ENCODE peak calls at places on chromosomes 13 and 19, in four cellular contexts. M, C, U and L are unnamed samples.

GRCh38 chr19:45170146-45171106 is 7.6 kb downstream of the TRAPPC6A start:
- DNase-seq in M (no peak), C (no peak), U (no peak), L (peak; percentile 58)

GRCh38 chr19:10009269-10009665 is 1.0 kb downstream of the COL5A3 start:
- DNase-seq in M (no peak), C (peak; percentile 88), U (no peak), L (peak; percentile 95)

GRCh38 chr13:60351326-60351725 is 45.7 kb upstream of the TDRD3 start:
- DNase-seq in M (no peak), C (no peak), U (no peak), L (no peak)

GRCh38 chr19:38078302-38078930 is 145.6 kb downstream of the DPF1 start:
- DNase-seq in M (no peak), C (no peak), U (no peak), L (no peak)

GRCh38 chr19:23351806-23352205 is 43.5 kb downstream of the ZNF91 start:
- DNase-seq in M (no peak), C (no peak), U (no peak), L (no peak)

GRCh38 chr19:14526423-14526822 is 3.0 kb upstream of the TECR start:
- DNase-seq in M (no peak), C (no peak), U (no peak), L (no peak)

GRCh38 chr19:41323430-41324125 is 13.6 kb downstream of the CCDC97 start:
- DNase-seq in M (peak; percentile 87), C (no peak), U (peak; percentile 87), L (peak; percentile 92)

GRCh38 chr13:104011505-104012270 is 945.5 kb upstream of the SLC10A2 start:
- DNase-seq in M (no peak), C (no peak), U (no peak), L (no peak)

GRCh38 chr19:28500982-28501633 is 711.8 kb downstream of the UQCRFS1 start:
- DNase-seq in M (no peak), C (no peak), U (no peak), L (no peak)

GRCh38 chr13:20160346-20161274 is at the start of gene GJA3:
- DNase-seq in M (peak; percentile 29), C (peak; percentile 81), U (no peak), L (peak; percentile 67)

GRCh38 chr13:29676941-29677452 is 81.5 kb upstream of the SLC7A1 start:
- DNase-seq in M (peak; percentile 2), C (no peak), U (no peak), L (no peak)

GRCh38 chr19:38634757-38635482 is 12.5 kb upstream of the ACTN4 start:
- DNase-seq in M (peak; percentile 80), C (peak; percentile 95), U (no peak), L (peak; percentile 74)

GRCh38 chr13:51771418-51772104 is 32.4 kb downstream of the DHRS12 start:
- DNase-seq in M (no peak), C (no peak), U (no peak), L (no peak)

DNA sequence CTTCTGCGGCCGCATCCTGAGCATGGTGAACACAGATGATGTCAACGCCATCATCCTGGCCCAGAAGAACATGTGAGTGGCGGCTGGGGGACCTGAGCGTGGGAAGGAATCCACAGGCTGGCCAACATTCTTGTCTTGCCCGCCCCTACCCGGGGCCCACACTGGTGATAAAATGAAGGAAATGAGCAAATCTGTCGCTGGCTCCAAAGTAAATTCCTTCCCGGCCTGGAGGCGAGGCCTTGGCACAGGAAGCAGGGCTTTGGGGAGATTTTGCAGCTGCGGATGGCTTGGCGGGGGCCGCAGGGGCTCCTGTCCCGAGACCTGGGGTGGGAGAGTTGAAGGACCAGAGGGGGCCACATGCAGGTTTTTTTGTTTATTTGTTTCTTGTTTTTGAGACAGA is 4.4 kb downstream of the KXD1 start:
- DNase-seq in M (no peak), C (no peak), U (no peak), L (no peak)
- TF ChIP-seq RNF2 in M (no peak), C (no peak), U (no peak), L (no peak)

DNA sequence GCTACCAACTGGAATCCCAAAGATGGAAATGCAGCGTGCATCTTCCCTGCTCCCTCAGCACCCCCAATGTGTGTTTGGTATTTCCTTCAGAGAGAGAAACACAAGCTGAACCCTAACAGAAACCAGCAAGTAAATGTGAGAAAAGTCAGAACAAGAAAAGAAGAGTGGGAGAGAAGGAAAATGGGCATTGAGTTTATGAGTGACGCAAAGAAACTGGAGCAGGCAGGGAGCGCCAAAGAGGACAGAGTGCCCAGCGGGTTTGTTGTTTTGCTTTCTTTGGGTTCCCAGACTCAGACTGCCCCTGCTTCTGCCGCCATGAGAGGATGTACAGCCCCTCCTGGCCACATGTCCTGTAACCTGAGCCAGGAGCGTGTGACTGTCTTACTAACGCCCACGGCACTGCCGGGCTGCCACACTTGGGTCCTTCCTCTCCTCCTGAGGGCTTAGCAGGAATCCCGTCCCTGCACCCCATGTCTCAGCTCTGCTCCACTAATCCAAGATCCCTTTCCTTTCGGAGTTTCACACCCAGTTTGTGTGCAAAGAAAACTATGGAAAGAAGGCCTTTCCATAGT is 80.6 kb downstream of the GPR12 start:
- DNase-seq in M (no peak), C (no peak), U (no peak), L (no peak)
- TF ChIP-seq RNF2 in M (no peak), C (no peak), U (no peak), L (no peak)

GRCh38 chr19:13441810-13442512 is 64.3 kb downstream of the CACNA1A start:
- DNase-seq in M (peak; percentile 21), C (peak; percentile 85), U (peak; percentile 35), L (peak; percentile 67)
- TF ChIP-seq RNF2 in M (no peak), C (no peak), U (no peak), L (no peak)

DNA sequence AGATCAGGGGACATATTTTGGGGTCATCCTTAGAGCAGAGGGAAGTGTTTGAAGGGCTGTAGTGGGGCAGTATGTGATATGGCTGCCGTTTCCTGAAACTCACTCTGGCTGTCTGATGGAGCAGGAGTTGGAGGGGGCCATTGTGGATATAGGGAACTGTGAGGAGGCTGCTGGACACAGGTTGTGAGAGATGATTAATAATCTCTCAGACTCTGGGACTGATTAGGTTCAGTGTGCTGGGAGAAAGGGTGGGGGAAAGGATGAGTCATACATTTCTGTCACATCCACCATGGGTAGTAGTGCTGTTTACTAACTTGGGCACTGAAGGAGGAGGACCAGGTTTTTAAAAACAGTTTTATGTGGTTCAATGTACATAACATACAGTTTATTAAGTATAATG is 4.8 kb downstream of the B3GLCT start:
- DNase-seq in M (peak; percentile 14), C (peak; percentile 11), U (peak; percentile 34), L (peak; percentile 80)
- TF ChIP-seq RNF2 in M (no peak), C (no peak), U (no peak), L (no peak)

DNA sequence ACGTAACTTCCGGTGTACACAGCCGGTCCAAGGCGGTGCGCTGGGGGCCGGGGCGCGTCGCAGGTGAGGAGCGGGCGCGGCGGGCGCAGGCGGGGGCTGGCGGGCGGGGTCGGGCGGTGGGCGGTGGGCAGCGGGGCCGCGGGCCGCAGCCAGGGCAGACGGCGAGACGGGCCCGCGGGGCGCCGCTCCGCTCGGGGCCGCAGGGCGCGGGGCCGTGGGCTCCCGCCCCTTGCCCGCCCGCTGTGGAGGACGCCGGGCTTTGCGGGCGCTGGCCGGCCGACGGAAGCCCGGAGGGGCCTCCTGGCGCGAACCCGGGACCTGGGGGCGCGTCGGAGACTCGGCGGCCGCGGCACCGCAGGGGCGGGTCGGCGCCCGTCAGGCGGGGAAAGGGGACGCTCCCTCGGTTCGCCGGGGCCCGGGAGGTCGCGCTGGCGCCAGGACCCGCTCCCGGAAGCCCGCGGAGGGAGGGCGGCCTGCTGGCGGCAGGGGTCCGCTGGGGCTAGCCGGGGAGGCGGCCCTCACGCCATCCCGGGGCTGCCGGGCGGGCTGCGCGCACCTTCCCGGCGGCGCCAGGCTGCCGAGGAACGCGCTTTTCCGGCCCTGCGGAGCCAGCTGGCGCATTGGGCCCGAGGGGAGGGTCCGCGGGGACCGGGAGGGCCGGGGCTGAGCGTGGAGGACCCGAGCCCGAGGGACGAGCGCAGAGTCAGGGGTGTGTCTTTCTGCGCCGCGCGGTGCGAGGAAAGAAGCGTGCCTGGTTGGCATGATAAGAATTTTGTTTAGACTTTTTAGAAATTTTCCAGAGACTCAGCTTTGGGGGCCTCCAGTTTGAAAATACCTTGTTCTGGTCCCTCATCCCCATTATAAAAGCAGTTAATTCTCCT is at the start of gene GARRE1:
- DNase-seq in M (peak; percentile 86), C (peak; percentile 70), U (no peak), L (peak; percentile 64)
- TF ChIP-seq RNF2 in M (no peak), C (no peak), U (no peak), L (no peak)

DNA sequence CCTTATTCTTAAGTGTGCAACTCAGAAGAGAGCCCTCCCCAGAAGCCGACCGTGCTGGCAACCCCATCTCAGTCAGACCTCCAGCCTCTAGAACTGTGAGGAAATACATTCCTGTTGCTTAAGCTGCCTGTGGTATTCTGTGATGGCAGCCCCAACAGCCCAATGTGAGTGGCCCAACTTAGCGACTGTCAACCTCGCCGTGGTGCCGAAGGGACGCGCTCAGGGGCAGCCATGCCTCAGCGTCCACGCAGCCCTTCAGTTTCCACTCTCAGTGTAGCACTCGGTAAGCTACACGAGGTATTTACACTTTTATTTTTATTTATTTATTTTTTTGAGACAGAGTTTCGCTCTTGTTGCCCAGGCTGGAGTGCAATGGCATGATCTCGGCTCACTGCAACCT is 18.4 kb downstream of the PROZ start:
- DNase-seq in M (no peak), C (no peak), U (no peak), L (no peak)
- TF ChIP-seq RNF2 in M (no peak), C (no peak), U (no peak), L (no peak)

GRCh38 chr13:30827578-30827925 is 78.5 kb upstream of the MEDAG start:
- DNase-seq in M (no peak), C (no peak), U (no peak), L (no peak)

GRCh38 chr13:30829788-30830637 is 76.1 kb upstream of the MEDAG start:
- DNase-seq in M (no peak), C (no peak), U (peak; percentile 45), L (no peak)

GRCh38 chr13:30824651-30825050 is 81.4 kb upstream of the MEDAG start:
- DNase-seq in M (no peak), C (no peak), U (no peak), L (no peak)

GRCh38 chr13:30829145-30829544 is 76.9 kb upstream of the MEDAG start:
- DNase-seq in M (peak; percentile 37), C (no peak), U (peak; percentile 50), L (no peak)

GRCh38 chr13:30826911-30827577 is 79.0 kb upstream of the MEDAG start:
- DNase-seq in M (no peak), C (no peak), U (no peak), L (no peak)
- TF ChIP-seq RNF2 in M (no peak), C (no peak), U (no peak), L (no peak)

GRCh38 chr13:62119739-62120700 is 704.4 kb upstream of the PCDH20 start:
- DNase-seq in M (no peak), C (no peak), U (no peak), L (no peak)
- TF ChIP-seq RNF2 in M (no peak), C (no peak), U (no peak), L (no peak)

DNA sequence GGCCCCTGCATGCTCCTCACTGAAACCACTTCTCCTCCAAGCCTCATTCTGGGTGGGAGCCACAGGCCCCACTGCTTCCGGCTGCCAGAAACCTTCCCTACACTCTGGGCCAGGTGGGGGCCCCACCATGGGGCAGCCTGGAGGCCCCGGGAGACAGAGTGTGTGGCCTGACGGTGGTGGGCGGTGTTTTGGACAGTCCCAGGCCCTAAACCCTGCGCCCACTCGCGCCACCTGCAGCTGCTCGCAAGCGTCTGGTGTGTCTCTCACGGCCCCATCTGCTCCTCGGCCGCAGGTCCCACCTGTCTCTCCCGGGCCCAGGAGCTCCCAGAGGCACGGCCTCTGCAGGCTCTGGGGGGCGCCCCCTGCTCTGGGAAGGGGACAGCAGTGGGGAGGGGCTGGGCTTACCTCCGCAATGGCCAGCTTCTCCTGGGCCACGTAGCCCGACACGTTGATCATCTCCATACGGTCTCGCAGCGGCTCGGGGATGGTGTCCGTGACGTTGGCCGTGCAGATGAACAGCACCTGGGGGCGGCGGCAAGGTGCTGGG is 5.6 kb downstream of the RPL36 start:
- DNase-seq in M (no peak), C (peak; percentile 55), U (no peak), L (no peak)
- TF ChIP-seq RNF2 in M (no peak), C (no peak), U (no peak), L (no peak)